ENCODE peak calls at places on chromosomes 7 and 10, in eight cellular contexts. S is mucosa of descending colon; V is fibroblast of mammary gland; X is CD8-positive, alpha-beta memory T cell; I is cardiac muscle cell; M is fibroblast of the aortic adventitia; U is cardiac fibroblast; Z is lower leg skin. N is an unnamed sample.
A peak's percentile ranks its signal among the peaks of the same experiment; 100 is the strongest.

GRCh38 chr7:99380823-99381663 is 6.5 kb downstream of the ARPC1B start:
- DNase-seq in S (peak; percentile 60), V (no peak), X (peak; percentile 92), I (peak; percentile 25), M (no peak), U (peak; percentile 80), Z (no peak), N (peak; percentile 92)

GRCh38 chr10:98170249-98171117 is 36.0 kb downstream of the R3HCC1L start:
- DNase-seq in S (no peak), V (peak; percentile 59), X (peak; percentile 7), I (peak; percentile 62), M (peak; percentile 60), U (peak; percentile 68), Z (no peak), N (peak; percentile 12)

GRCh38 chr10:70602665-70603438 is at the start of gene PRF1:
- DNase-seq in S (peak; percentile 67), V (no peak), X (peak; percentile 78), I (no peak), M (no peak), U (no peak), Z (peak; percentile 86), N (peak; percentile 96)

GRCh38 chr7:46744957-46745699 is 824.1 kb upstream of the IGFBP3 start:
- DNase-seq in S (no peak), V (no peak), X (no peak), I (no peak), M (no peak), U (peak; percentile 9), Z (no peak), N (no peak)

GRCh38 chr7:128168667-128169210 is 72.3 kb upstream of the LEP start:
- DNase-seq in S (peak; percentile 48), V (no peak), X (no peak), I (peak; percentile 30), M (peak; percentile 10), U (peak; percentile 6), Z (peak; percentile 76), N (no peak)

GRCh38 chr7:106276513-106276912 is 8.3 kb downstream of the NAMPT start:
- DNase-seq in S (no peak), V (no peak), X (no peak), I (no peak), M (no peak), U (no peak), Z (no peak), N (no peak)

GRCh38 chr10:7119325-7120015 is 291.4 kb downstream of the SFMBT2 start:
- DNase-seq in S (no peak), V (peak; percentile 30), X (no peak), I (peak; percentile 33), M (peak; percentile 20), U (peak; percentile 1), Z (no peak), N (no peak)

GRCh38 chr7:98224701-98225181 is 13.5 kb downstream of the BHLHA15 start:
- DNase-seq in S (peak; percentile 13), V (no peak), X (no peak), I (no peak), M (no peak), U (no peak), Z (no peak), N (no peak)

GRCh38 chr7:99314504-99314903 is 11.2 kb upstream of the ARPC1A start:
- DNase-seq in S (peak; percentile 83), V (no peak), X (no peak), I (no peak), M (no peak), U (no peak), Z (peak; percentile 86), N (no peak)

GRCh38 chr7:47394751-47395252 is 187.1 kb downstream of the TNS3 start:
- DNase-seq in S (no peak), V (no peak), X (no peak), I (no peak), M (no peak), U (no peak), Z (peak; percentile 59), N (no peak)

GRCh38 chr10:59872892-59873463 is 33.4 kb downstream of the CCDC6 start:
- DNase-seq in S (no peak), V (peak; percentile 96), X (no peak), I (peak; percentile 94), M (peak; percentile 87), U (peak; percentile 97), Z (no peak), N (no peak)

GRCh38 chr10:17226891-17227303 is 1.1 kb upstream of the VIM start:
- DNase-seq in S (no peak), V (no peak), X (no peak), I (no peak), M (no peak), U (no peak), Z (no peak), N (no peak)

DNA sequence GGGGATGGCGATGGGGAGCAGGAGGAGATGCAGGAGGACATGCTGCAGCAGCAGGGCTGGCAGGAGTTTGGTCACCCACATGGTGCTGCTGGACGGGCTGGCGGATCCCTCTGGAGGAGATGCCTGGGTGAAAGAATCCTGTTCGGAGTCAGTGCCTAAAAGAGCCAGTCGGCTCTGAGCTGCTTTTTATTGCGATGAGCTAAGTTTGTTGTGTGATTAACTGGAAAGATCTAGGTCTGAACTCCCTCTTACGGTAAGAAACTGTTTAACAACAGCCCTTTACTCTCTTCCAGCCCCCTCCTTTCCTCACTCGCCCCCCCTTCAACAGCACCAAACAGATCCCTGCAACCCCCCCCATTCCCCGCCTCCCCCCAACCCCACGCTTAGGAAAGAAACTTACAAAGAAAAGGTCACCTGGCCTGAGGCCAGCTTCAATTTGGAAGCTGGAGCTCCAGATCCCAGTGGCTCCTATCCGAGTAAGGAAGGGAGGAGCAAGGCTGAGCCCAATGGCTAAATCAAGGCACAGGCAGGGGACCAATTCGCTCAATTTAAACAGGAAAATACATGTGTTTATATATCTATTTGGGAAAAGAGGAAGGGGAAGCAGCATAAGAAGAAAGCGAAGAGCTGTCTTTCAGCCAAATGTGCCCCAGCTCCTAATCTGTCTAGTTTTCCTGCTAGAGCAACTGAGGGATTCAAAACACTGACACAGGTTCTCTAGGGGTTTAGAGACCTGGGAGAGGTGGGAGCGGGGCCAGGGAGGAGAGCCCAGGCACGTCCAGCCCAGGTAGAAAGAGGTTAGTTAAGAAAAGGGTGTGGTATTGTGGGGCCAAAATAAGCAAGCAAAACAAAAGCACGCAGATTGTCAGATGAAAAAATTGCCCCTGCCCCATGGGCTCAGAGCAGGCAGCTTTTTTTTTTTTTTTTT is at the start of gene HGF:
- DNase-seq in S (peak; percentile 32), V (peak; percentile 87), X (no peak), I (peak; percentile 95), M (peak; percentile 91), U (peak; percentile 86), Z (peak; percentile 89), N (no peak)
- H3K4me3 ChIP-seq in S (no peak within 1 kb of the TSS), V (peak within 1 kb of the TSS; percentile 69), X (no peak within 1 kb of the TSS), I (no peak within 1 kb of the TSS), M (peak within 1 kb of the TSS; percentile 79), U (peak within 1 kb of the TSS; percentile 59), Z (no peak within 1 kb of the TSS), N (no peak within 1 kb of the TSS)

DNA sequence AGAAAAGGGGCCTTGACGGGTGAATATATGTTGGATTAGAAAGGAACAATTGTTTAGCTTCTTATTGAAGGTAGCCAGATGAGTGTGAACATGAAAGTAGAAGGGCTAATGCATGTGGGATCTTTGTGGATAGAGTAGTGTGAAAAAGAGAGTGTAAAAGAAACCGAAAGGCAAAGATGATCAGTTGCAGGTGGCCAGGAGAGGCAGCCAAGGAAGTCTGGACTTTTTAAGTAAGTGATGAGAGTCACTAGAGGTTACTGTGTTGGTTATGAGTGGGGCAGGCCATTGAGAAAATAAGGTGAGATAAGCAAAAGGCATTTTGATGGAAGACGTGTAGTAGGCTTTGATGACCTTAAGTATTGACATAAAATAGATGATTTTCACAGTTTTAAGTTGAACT is 64.7 kb upstream of the ETV1 start:
- DNase-seq in S (no peak), V (no peak), X (no peak), I (no peak), M (no peak), U (no peak), Z (no peak), N (no peak)
- H3K4me3 ChIP-seq in S (no peak overlapping the region), V (no peak overlapping the region), X (no peak overlapping the region), I (no peak overlapping the region), M (no peak overlapping the region), U (no peak overlapping the region), Z (no peak overlapping the region), N (no peak overlapping the region)

GRCh38 chr7:150325901-150326300 is 2.6 kb upstream of the ACTR3C start:
- DNase-seq in S (no peak), V (no peak), X (no peak), I (no peak), M (no peak), U (no peak), Z (peak; percentile 57), N (no peak)

GRCh38 chr7:150325110-150325611 is 1.8 kb upstream of the ACTR3C start:
- DNase-seq in S (peak; percentile 58), V (peak; percentile 26), X (no peak), I (peak; percentile 95), M (peak; percentile 13), U (peak; percentile 56), Z (peak; percentile 87), N (no peak)

GRCh38 chr7:150322833-150323681 is at the start of the genes ACTR3C and LRRC61:
- DNase-seq in S (peak; percentile 83), V (no peak), X (peak; percentile 55), I (peak; percentile 43), M (no peak), U (no peak), Z (peak; percentile 86), N (peak; percentile 40)

GRCh38 chr7:150323682-150324365 is 479 bp upstream of the ACTR3C start:
- DNase-seq in S (no peak), V (no peak), X (no peak), I (peak; percentile 22), M (no peak), U (no peak), Z (peak; percentile 79), N (no peak)

GRCh38 chr7:150324366-150324961 is 1.1 kb upstream of the ACTR3C start:
- DNase-seq in S (peak; percentile 65), V (peak; percentile 43), X (no peak), I (peak; percentile 61), M (no peak), U (no peak), Z (peak; percentile 83), N (no peak)
- H3K4me3 ChIP-seq in S (no peak overlapping the region), V (no peak overlapping the region), X (peak overlapping the region; percentile 64), I (peak overlapping the region; percentile 45), M (no peak overlapping the region), U (no peak overlapping the region), Z (no peak overlapping the region), N (peak overlapping the region; percentile 92)

GRCh38 chr10:74081192-74081803 is 69.3 kb downstream of the AP3M1 start:
- DNase-seq in S (no peak), V (peak; percentile 64), X (peak; percentile 10), I (peak; percentile 71), M (peak; percentile 77), U (peak; percentile 74), Z (no peak), N (peak; percentile 45)

GRCh38 chr10:74077416-74077815 is 73.2 kb downstream of the AP3M1 start:
- DNase-seq in S (no peak), V (no peak), X (no peak), I (no peak), M (no peak), U (peak; percentile 15), Z (no peak), N (no peak)

GRCh38 chr10:74079914-74080590 is 70.6 kb downstream of the AP3M1 start:
- DNase-seq in S (no peak), V (no peak), X (no peak), I (peak; percentile 52), M (peak; percentile 40), U (peak; percentile 63), Z (no peak), N (no peak)

GRCh38 chr10:74078037-74078436 is 72.6 kb downstream of the AP3M1 start:
- DNase-seq in S (no peak), V (peak; percentile 45), X (no peak), I (peak; percentile 49), M (no peak), U (peak; percentile 61), Z (no peak), N (peak; percentile 37)

GRCh38 chr10:74079028-74079913 is 71.4 kb downstream of the AP3M1 start:
- DNase-seq in S (no peak), V (no peak), X (no peak), I (peak; percentile 56), M (peak; percentile 31), U (peak; percentile 39), Z (no peak), N (no peak)
- H3K4me3 ChIP-seq in S (no peak overlapping the region), V (no peak overlapping the region), X (no peak overlapping the region), I (no peak overlapping the region), M (no peak overlapping the region), U (no peak overlapping the region), Z (no peak overlapping the region), N (no peak overlapping the region)